ENCODE peak calls at places on chromosome 14, in four cellular contexts. R, C, V and L are unnamed samples.

GRCh38 chr14:52015411-52016030 is 26.2 kb downstream of the RTRAF start:
- DNase-seq in C (peak; percentile 72), R (peak; percentile 17), V (peak; percentile 43), L (peak; percentile 67)

GRCh38 chr14:103549361-103550311 is 12.8 kb downstream of the BAG5 start:
- DNase-seq in V (no peak), C (no peak), R (no peak), L (no peak)

GRCh38 chr14:24334431-24335271 is at the start of gene ADCY4:
- DNase-seq in C (no peak), V (no peak), R (no peak), L (no peak)

GRCh38 chr14:92451755-92452154 is 61.8 kb upstream of the RIN3 start:
- DNase-seq in V (no peak), C (no peak), R (no peak), L (no peak)

GRCh38 chr14:68160269-68160668 is 340.7 kb downstream of the RAD51B start:
- DNase-seq in V (no peak), R (no peak), C (no peak), L (no peak)

GRCh38 chr14:102633906-102634595 is 41.6 kb downstream of the RCOR1 start:
- DNase-seq in V (no peak), C (no peak), R (no peak), L (no peak)

GRCh38 chr14:91955168-91955567 is 7.7 kb upstream of the FBLN5 start:
- DNase-seq in C (no peak), V (no peak), R (no peak), L (no peak)

GRCh38 chr14:49586673-49587460 is 687 bp upstream of the RPS29 start:
- DNase-seq in V (peak; percentile 96), C (peak; percentile 86), R (peak; percentile 82), L (no peak)

GRCh38 chr14:103014466-103015319 is 42.7 kb downstream of the CDC42BPB start:
- DNase-seq in C (peak; percentile 39), R (peak; percentile 33), V (no peak), L (peak; percentile 34)

GRCh38 chr14:63180017-63180416 is 24.2 kb upstream of the RHOJ start:
- DNase-seq in V (no peak), C (no peak), R (peak; percentile 28), L (no peak)

GRCh38 chr14:33950320-33951182 is at the start of gene EGLN3:
- DNase-seq in R (peak; percentile 44), V (peak; percentile 88), C (peak; percentile 97), L (peak; percentile 96)

GRCh38 chr14:51860164-51860835 is at the start of gene GNG2:
- DNase-seq in C (peak; percentile 83), R (peak; percentile 75), V (peak; percentile 19), L (peak; percentile 69)

GRCh38 chr14:20836668-20837338 is 34.2 kb upstream of the RNASE1 start:
- DNase-seq in C (peak; percentile 85), V (peak; percentile 38), R (peak; percentile 18), L (peak; percentile 61)

GRCh38 chr14:91280129-91280528 is 35.6 kb upstream of the GPR68 start:
- DNase-seq in C (no peak), R (no peak), V (no peak), L (no peak)

GRCh38 chr14:23099212-23099861 is 4.0 kb downstream of the C14orf119 start:
- DNase-seq in R (no peak), V (no peak), C (no peak), L (no peak)

GRCh38 chr14:55097894-55098560 is 31.0 kb upstream of the LGALS3 start:
- DNase-seq in C (no peak), V (peak; percentile 62), R (no peak), L (no peak)

GRCh38 chr14:22039938-22040780 is 366.5 kb upstream of the OR4E1 start:
- DNase-seq in C (peak; percentile 8), V (peak; percentile 13), R (no peak), L (no peak)

GRCh38 chr14:90543876-90544275 is 147.0 kb downstream of the CALM1 start:
- DNase-seq in V (no peak), C (no peak), R (no peak), L (no peak)

GRCh38 chr14:60002819-60003492 is 83.0 kb downstream of the LRRC9 start:
- DNase-seq in R (no peak), C (no peak), V (no peak), L (no peak)

GRCh38 chr14:56351861-56352260 is 227.7 kb upstream of the TMEM260 start:
- DNase-seq in V (peak; percentile 92), C (peak; percentile 90), R (peak; percentile 92), L (no peak)

GRCh38 chr14:38616959-38617358 is 361.1 kb upstream of the CLEC14A start:
- DNase-seq in R (peak; percentile 7), C (peak; percentile 3), V (peak; percentile 78), L (no peak)

GRCh38 chr14:102370305-102370809 is 7.6 kb downstream of the TECPR2 start:
- DNase-seq in C (peak; percentile 85), R (peak; percentile 13), V (peak; percentile 6), L (no peak)

GRCh38 chr14:92675421-92675820 is 73.0 kb downstream of the LGMN start:
- DNase-seq in R (no peak), V (no peak), C (no peak), L (no peak)

GRCh38 chr14:54331516-54331915 is 65.3 kb upstream of the CDKN3 start:
- DNase-seq in C (no peak), V (no peak), R (no peak), L (no peak)

DNA sequence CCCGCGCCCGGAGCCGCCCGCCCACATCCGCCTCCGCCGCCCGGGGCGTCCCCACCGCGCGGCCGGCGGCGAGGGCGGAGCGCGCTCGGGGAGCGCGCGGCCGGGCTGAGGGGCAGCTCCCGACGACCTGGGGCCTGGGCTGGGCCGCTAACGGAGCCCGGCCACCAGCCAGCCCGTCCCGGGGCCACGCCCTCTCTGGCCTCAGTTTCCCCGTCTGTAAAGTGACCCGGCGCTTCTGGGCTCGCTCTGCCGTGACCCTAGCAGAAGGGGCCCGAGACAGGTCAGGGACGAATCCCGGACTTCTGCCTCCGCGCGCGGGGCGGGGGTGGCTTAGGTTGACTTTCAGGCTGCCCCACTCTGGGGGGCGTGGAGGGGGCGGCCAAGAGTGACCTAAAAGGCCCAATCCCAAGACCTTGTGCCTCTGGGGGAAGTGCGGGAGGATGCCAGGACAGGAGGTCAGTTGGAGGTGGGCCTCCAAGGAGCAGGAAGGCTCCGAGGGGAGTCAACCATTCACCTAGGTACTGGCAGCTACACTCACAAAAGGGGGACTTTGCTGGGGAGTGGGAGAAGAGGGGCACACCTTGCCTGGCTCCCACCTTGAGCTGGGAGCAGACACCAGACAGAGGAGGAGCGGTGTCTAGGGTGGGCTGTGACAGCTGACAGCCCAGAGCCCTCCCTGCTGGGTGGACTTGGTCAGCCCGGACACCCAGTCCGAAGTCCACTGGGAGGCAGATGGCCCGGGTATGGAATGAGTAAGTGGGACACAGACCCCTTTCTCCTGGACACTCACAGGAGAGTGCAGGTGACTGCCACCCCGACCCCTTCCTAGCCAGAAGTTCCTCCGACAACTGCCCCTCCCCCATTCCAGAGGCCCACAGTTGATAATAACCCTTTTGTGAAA is 483 bp upstream of the AKT1 start:
- DNase-seq in R (no peak), C (no peak), V (peak; percentile 69), L (no peak)
- H3K9ac ChIP-seq in R (peak overlapping the region; percentile 22), C (peak overlapping the region; percentile 70), V (no peak overlapping the region), L (no peak overlapping the region)

DNA sequence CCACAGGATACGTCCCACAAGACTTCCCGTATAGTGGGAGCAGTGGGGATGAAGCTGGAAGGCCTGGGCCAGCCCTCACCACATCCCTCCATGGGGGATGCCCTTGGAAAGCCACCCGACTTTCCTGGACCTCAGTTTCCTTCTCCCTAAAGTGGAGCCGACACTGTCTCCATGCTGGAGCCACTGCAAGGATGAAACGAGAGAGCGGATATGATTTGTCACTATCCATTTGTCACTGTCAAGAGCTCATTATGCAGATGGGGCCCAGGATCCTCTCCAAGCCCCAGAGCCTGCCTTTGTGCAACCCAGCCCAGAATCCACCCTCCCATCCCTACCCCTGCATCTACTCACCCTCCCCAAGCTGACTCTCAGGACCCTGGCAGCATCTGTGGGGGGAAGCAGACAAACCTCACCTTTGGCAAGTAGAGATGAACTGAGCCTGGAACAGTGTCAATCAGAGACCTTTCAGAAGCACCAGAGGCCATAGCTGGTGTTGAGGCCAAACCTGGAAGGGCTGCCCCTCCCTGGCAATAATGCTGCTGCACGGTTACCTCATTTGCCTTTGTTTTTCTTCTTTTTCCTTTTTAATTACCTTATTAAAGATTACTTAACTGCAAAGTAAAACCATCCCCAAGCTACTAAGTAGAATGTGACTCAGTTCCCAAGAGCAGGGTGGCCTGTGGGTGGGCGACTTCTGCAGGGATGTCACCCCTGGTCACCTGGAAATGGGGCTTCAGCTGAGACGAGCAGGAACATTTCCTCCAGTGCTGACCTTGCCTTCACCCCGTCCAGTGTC is 287.8 kb upstream of the RTL1 start:
- DNase-seq in R (no peak), C (no peak), V (no peak), L (no peak)
- H4K8ac ChIP-seq in R (no peak overlapping the region), C (no peak overlapping the region), V (no peak overlapping the region), L (no peak overlapping the region)

GRCh38 chr14:93938766-93939303 is 11.7 kb downstream of the FAM181A start:
- DNase-seq in R (no peak), V (no peak), C (no peak), L (no peak)
- H3K9ac ChIP-seq in R (no peak overlapping the region), V (no peak overlapping the region), C (no peak overlapping the region), L (no peak overlapping the region)

DNA sequence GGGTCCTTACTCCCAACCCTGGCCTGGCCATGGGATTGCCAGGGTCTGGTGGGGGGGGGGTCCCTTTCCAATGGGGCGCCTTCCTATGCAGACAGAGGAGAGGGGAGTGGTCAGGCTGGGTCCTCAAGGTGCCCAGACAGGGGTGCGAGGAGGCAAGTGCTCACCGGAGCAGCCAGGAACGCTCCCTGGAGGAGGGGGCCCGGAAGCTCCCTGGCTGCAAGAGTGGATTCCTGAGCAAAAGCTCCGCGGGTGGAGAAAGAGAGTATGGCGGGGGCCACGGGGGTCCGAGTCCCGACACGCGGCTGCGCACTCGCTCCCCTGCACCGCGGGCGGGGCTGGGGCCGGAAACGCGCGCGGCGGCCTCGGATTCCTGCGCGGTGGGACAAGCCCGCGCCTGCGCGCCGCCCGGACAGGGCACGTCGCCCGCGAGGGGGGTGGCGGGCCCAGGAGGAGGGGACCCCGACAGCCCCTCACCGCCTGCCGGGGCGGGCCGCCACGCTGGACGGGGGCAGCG is 27.7 kb upstream of the GPR132 start:
- DNase-seq in V (peak; percentile 72), R (peak; percentile 58), C (no peak), L (peak; percentile 51)
- H4K8ac ChIP-seq in V (peak overlapping the region; percentile 51), R (peak overlapping the region; percentile 99), C (no peak overlapping the region), L (no peak overlapping the region)

GRCh38 chr14:25757364-25757763 is 707.4 kb upstream of the STXBP6 start:
- DNase-seq in R (no peak), C (no peak), V (no peak), L (no peak)

GRCh38 chr14:25759251-25759650 is 709.3 kb upstream of the STXBP6 start:
- DNase-seq in V (no peak), R (no peak), C (no peak), L (no peak)

GRCh38 chr14:25753130-25753529 is 703.2 kb upstream of the STXBP6 start:
- DNase-seq in R (no peak), V (no peak), C (no peak), L (no peak)

GRCh38 chr14:25756880-25757279 is 706.9 kb upstream of the STXBP6 start:
- DNase-seq in V (no peak), R (no peak), C (no peak), L (peak; percentile 44)
- H3K9ac ChIP-seq in V (no peak overlapping the region), R (no peak overlapping the region), C (no peak overlapping the region), L (no peak overlapping the region)